ENCODE peak calls at places on chromosomes 13 and 19, in six cellular contexts. I, O, B, H, Y and U are unnamed samples.

GRCh38 chr19:40217027-40217810 is 965 bp downstream of the TTC9B start:
- DNase-seq in I (peak), Y (no peak), H (peak), B (no peak), O (peak), U (no peak)

GRCh38 chr19:16890461-16891184 is 1.8 kb downstream of the F2RL3 start:
- DNase-seq in H (no peak), B (no peak), I (no peak), Y (no peak), O (no peak), U (no peak)

GRCh38 chr19:35354898-35355297 is 3.4 kb upstream of the FFAR3 start:
- DNase-seq in B (no peak), I (no peak), H (peak), O (no peak), Y (no peak), U (no peak)

GRCh38 chr13:67281476-67281875 is 51.3 kb upstream of the PCDH9 start:
- DNase-seq in B (no peak), Y (no peak), O (no peak), H (no peak), I (no peak), U (no peak)

GRCh38 chr13:98930014-98930625 is 47.7 kb downstream of the DOCK9 start:
- DNase-seq in I (no peak), H (peak), Y (no peak), O (no peak), B (no peak), U (no peak)

GRCh38 chr19:3508771-3509535 is 2.8 kb downstream of the FZR1 start:
- DNase-seq in I (no peak), Y (no peak), O (no peak), H (no peak), B (no peak), U (no peak)

GRCh38 chr13:21395953-21396352 is 63.1 kb downstream of the ZDHHC20 start:
- DNase-seq in Y (no peak), B (no peak), I (no peak), H (no peak), O (no peak), U (peak)

GRCh38 chr19:48393559-48394330 is at the start of gene GRIN2D:
- DNase-seq in H (peak), I (peak), B (no peak), O (no peak), Y (no peak), U (no peak)

GRCh38 chr13:41577437-41577836 is 120.1 kb downstream of the RGCC start:
- DNase-seq in O (no peak), H (no peak), I (no peak), B (peak), Y (no peak), U (no peak)

GRCh38 chr13:93698016-93698613 is 471.5 kb downstream of the GPC6 start:
- DNase-seq in H (no peak), B (no peak), I (no peak), Y (no peak), O (no peak), U (no peak)

GRCh38 chr19:5978606-5979552 is 939 bp upstream of the RANBP3 start:
- DNase-seq in I (no peak), O (no peak), B (no peak), Y (no peak), H (no peak), U (no peak)

GRCh38 chr13:99553033-99553432 is 51.8 kb downstream of the TM9SF2 start:
- DNase-seq in B (no peak), I (no peak), O (no peak), H (no peak), Y (no peak), U (no peak)

GRCh38 chr19:47492571-47493377 is 8.8 kb upstream of the KPTN start:
- DNase-seq in Y (no peak), O (no peak), I (no peak), B (no peak), H (no peak), U (no peak)

GRCh38 chr19:3398114-3398899 is 31.9 kb downstream of the NFIC start:
- DNase-seq in H (no peak), I (peak), O (no peak), Y (no peak), B (peak), U (no peak)

GRCh38 chr13:38542601-38543000 is 144.3 kb upstream of the FREM2 start:
- DNase-seq in I (no peak), B (no peak), Y (no peak), H (no peak), O (no peak), U (no peak)

GRCh38 chr13:86087241-86087640 is 288.0 kb upstream of the SLITRK6 start:
- DNase-seq in O (no peak), Y (no peak), H (no peak), I (no peak), B (no peak), U (no peak)

GRCh38 chr19:19740755-19741154 is 7.8 kb upstream of the ZNF14 start:
- DNase-seq in Y (no peak), B (no peak), O (no peak), H (no peak), I (no peak), U (no peak)

GRCh38 chr13:48333976-48334375 is 30.4 kb downstream of the RB1 start:
- DNase-seq in H (no peak), Y (no peak), B (no peak), I (no peak), O (no peak), U (no peak)

GRCh38 chr13:64871742-64872141 is 2358.4 kb downstream of the PCDH9 start:
- DNase-seq in I (no peak), Y (no peak), O (no peak), B (no peak), H (no peak), U (no peak)

GRCh38 chr19:28669804-28670203 is 543.1 kb downstream of the UQCRFS1 start:
- DNase-seq in I (no peak), Y (no peak), O (no peak), H (no peak), B (no peak), U (no peak)

GRCh38 chr13:52892925-52893324 is 44.5 kb upstream of the PCDH8 start:
- DNase-seq in B (no peak), Y (no peak), H (no peak), I (no peak), O (no peak), U (no peak)

GRCh38 chr13:43434185-43434584 is 352.6 kb downstream of the ENOX1 start:
- DNase-seq in O (no peak), Y (no peak), I (no peak), H (no peak), B (no peak), U (no peak)

GRCh38 chr13:71864981-71865857 is 1.8 kb downstream of the DACH1 start:
- DNase-seq in O (no peak), B (peak), H (no peak), Y (no peak), I (peak), U (no peak)

GRCh38 chr19:55005684-55006488 is 32.2 kb downstream of the GP6 start:
- DNase-seq in O (peak), I (peak), H (peak), B (no peak), Y (no peak), U (peak)

GRCh38 chr13:74825170-74825948 is 656.6 kb downstream of the TBC1D4 start:
- DNase-seq in Y (no peak), I (no peak), H (no peak), B (no peak), O (no peak), U (no peak)